ENCODE peak calls at places on chromosomes 13 and 19, in ten cellular contexts. W is AG08396; A is activated CD4-positive, CD25-positive, alpha-beta regulatory T cell; S is stimulated activated CD4-positive, alpha-beta T cell treated with anti-CD3 and anti-CD28 coated beads, Interleukin-2, amount 100 ng/mL, for 48 hours; P is A549; X is H9; D is AG08395; L is lower leg skin; K is RWPE1; R is stimulated activated CD8-positive, alpha-beta memory T cell treated with anti-CD3 and anti-CD28 coated beads, Interleukin-7, amount 100 ng/mL, for 1 hour. E is an unnamed sample.

GRCh38 chr13:111153977-111154332 is 38.8 kb downstream of the ARHGEF7 start:
- DNase-seq in D (peak; percentile 43), P (no peak), W (peak; percentile 68), R (peak; percentile 10), S (peak; percentile 33), A (peak; percentile 30), K (peak; percentile 38), X (no peak), L (peak; percentile 36), E (no peak)

GRCh38 chr19:38815059-38816001 is 2.6 kb upstream of the LGALS4 start:
- DNase-seq in A (no peak), W (no peak), D (no peak), R (no peak), K (no peak), L (no peak), X (peak; percentile 53), P (no peak), S (no peak), E (no peak)

GRCh38 chr19:45667620-45668341 is at the start of gene GIPR:
- DNase-seq in D (peak; percentile 56), S (peak; percentile 68), P (peak; percentile 86), R (no peak), L (peak; percentile 41), K (peak; percentile 26), A (peak; percentile 45), X (peak; percentile 83), W (peak; percentile 57), E (no peak)

GRCh38 chr13:31111136-31111535 is 50.6 kb downstream of the HSPH1 start:
- DNase-seq in D (no peak), P (no peak), K (no peak), X (no peak), W (no peak), S (no peak), A (no peak), L (no peak), R (no peak), E (no peak)

GRCh38 chr19:40962460-40962961 is 28.6 kb upstream of the CYP2B6 start:
- DNase-seq in A (no peak), K (no peak), L (no peak), D (peak; percentile 17), P (peak; percentile 82), X (no peak), R (no peak), S (no peak), W (peak; percentile 18), E (no peak)

GRCh38 chr19:296476-297225 is 5.4 kb upstream of the PLPP2 start:
- DNase-seq in R (no peak), X (no peak), P (no peak), L (peak; percentile 39), S (no peak), K (no peak), D (no peak), W (no peak), A (no peak), E (no peak)

GRCh38 chr13:32107474-32107873 is 75.9 kb downstream of the FRY start:
- DNase-seq in W (no peak), D (no peak), X (no peak), P (no peak), L (no peak), S (no peak), A (no peak), K (no peak), R (no peak), E (no peak)

GRCh38 chr13:39350461-39350881 is 252.5 kb downstream of the LHFPL6 start:
- DNase-seq in R (no peak), A (no peak), W (no peak), L (no peak), D (no peak), S (no peak), P (no peak), K (no peak), X (no peak), E (no peak)

GRCh38 chr19:17479325-17479791 is 9.0 kb downstream of the SLC27A1 start:
- DNase-seq in W (no peak), P (no peak), A (no peak), R (no peak), D (peak; percentile 62), S (no peak), K (no peak), X (no peak), L (no peak), E (no peak)

GRCh38 chr19:11174336-11174735 is 18.8 kb upstream of the SPC24 start:
- DNase-seq in W (no peak), K (no peak), A (no peak), X (no peak), P (no peak), S (no peak), D (no peak), L (no peak), R (no peak), E (no peak)

GRCh38 chr19:40718774-40719391 is 2.0 kb downstream of the ITPKC start:
- DNase-seq in D (peak; percentile 28), A (no peak), K (peak; percentile 87), L (peak; percentile 78), R (no peak), X (peak; percentile 57), W (peak; percentile 61), S (no peak), P (peak; percentile 68), E (no peak)